ENCODE peak calls at places on chromosomes 4 and X, in eight cellular contexts. F is brain microvascular endothelial cell, J is neural crest cell, P is fibroblast of the aortic adventitia, I is cardiac muscle cell, R is mammary epithelial cell, N is GM12865, Z is WTC11. D is an unnamed sample.

GRCh38 chrX:30935985-30936384 is 46.9 kb upstream of the TAB3 start:
- DNase-seq in F (peak; percentile 28), I (peak; percentile 49), Z (peak; percentile 20), P (peak; percentile 31), J (peak; percentile 5), N (peak; percentile 0), R (peak; percentile 19), D (peak; percentile 45)

GRCh38 chr4:54800831-54801530 is 143.2 kb downstream of the KIT start:
- DNase-seq in R (no peak), Z (no peak), J (no peak), P (no peak), N (no peak), I (peak; percentile 75), F (no peak), D (no peak)

GRCh38 chrX:17046478-17047097 is 100.1 kb downstream of the REPS2 start:
- DNase-seq in Z (peak; percentile 59), J (peak; percentile 60), N (peak; percentile 60), I (peak; percentile 87), F (peak; percentile 76), P (peak; percentile 83), R (peak; percentile 56), D (peak; percentile 74)

GRCh38 chrX:40105791-40106676 is 8.3 kb upstream of the BCOR start:
- DNase-seq in Z (peak; percentile 57), J (peak; percentile 49), P (no peak), N (peak; percentile 76), F (no peak), I (peak; percentile 89), R (peak; percentile 33), D (peak; percentile 69)

GRCh38 chr4:84498203-84499026 is 677 bp downstream of the NKX6-1 start:
- DNase-seq in F (no peak), J (no peak), P (peak; percentile 37), R (peak; percentile 24), N (no peak), I (peak; percentile 49), Z (peak; percentile 41), D (peak; percentile 15)

GRCh38 chr4:23903859-23904438 is 14.1 kb upstream of the PPARGC1A start:
- DNase-seq in Z (no peak), R (no peak), F (no peak), J (no peak), P (peak; percentile 0), N (no peak), I (no peak), D (no peak)

GRCh38 chr4:55635282-55635681 is 816 bp downstream of the NMU start:
- DNase-seq in J (no peak), Z (no peak), P (no peak), R (no peak), N (no peak), I (peak; percentile 12), F (no peak), D (no peak)

GRCh38 chrX:68588653-68589371 is 58.7 kb upstream of the STARD8 start:
- DNase-seq in N (no peak), P (no peak), Z (no peak), R (peak; percentile 61), F (no peak), J (no peak), I (no peak), D (no peak)

GRCh38 chrX:119942173-119942819 is 1.3 kb downstream of the NKAP start:
- DNase-seq in Z (no peak), R (no peak), J (no peak), N (no peak), P (no peak), I (no peak), F (no peak), D (no peak)

GRCh38 chr4:87108142-87108546 is 112.3 kb downstream of the KLHL8 start:
- DNase-seq in P (peak; percentile 85), R (peak; percentile 59), I (no peak), F (peak; percentile 90), J (no peak), N (no peak), Z (no peak), D (peak; percentile 21)

GRCh38 chrX:123993326-123993725 is 31.8 kb downstream of the STAG2 start:
- DNase-seq in N (no peak), F (peak; percentile 65), J (no peak), P (peak; percentile 46), R (peak; percentile 79), I (no peak), Z (no peak), D (no peak)

GRCh38 chr4:38016698-38017097 is 56.5 kb downstream of the PTTG2 start:
- DNase-seq in F (no peak), R (no peak), J (no peak), I (no peak), P (no peak), Z (no peak), N (no peak), D (no peak)

GRCh38 chr4:185792384-185793146 is 19.4 kb downstream of the SORBS2 start:
- DNase-seq in P (peak; percentile 82), F (peak; percentile 99), I (peak; percentile 46), R (peak; percentile 85), N (no peak), Z (no peak), J (no peak), D (peak; percentile 60)

GRCh38 chr4:39932776-39933402 is 44.8 kb downstream of the PDS5A start:
- DNase-seq in Z (no peak), F (no peak), J (no peak), I (no peak), N (peak; percentile 65), R (no peak), P (no peak), D (no peak)

GRCh38 chr4:39062094-39062493 is at the start of gene KLHL5:
- DNase-seq in P (no peak), Z (no peak), I (peak; percentile 46), R (no peak), N (peak; percentile 19), J (peak; percentile 26), F (no peak), D (no peak)

GRCh38 chr4:99784836-99785235 is 31.8 kb upstream of the DAPP1 start:
- DNase-seq in N (no peak), P (no peak), Z (no peak), I (no peak), F (no peak), R (no peak), J (no peak), D (no peak)

DNA sequence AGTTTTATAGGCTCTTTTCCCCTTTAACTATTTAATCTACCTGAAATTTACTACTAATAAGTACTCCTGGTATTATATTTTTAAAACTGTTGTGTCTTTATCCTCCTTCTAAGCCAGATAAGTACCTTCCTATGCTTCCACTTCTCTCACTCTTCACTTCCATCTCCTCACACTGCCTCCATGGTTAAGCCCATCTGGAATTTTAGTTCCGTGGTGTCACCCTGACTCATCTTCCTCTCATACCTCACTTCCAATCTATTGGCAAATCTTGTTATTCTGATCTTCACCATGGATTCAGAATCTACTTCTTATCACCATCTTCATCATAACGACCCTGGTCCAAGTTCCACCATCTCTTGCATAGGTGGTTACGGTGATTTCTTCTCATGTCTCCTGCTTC is 32.7 kb upstream of the DAPP1 start:
- DNase-seq in P (no peak), N (no peak), F (no peak), I (no peak), Z (no peak), J (no peak), R (peak; percentile 14), D (no peak)
- TF ChIP-seq CTCF in P (no peak), N (no peak), F (no peak), I (no peak), Z (no peak), J (no peak), R (no peak), D (no peak)

DNA sequence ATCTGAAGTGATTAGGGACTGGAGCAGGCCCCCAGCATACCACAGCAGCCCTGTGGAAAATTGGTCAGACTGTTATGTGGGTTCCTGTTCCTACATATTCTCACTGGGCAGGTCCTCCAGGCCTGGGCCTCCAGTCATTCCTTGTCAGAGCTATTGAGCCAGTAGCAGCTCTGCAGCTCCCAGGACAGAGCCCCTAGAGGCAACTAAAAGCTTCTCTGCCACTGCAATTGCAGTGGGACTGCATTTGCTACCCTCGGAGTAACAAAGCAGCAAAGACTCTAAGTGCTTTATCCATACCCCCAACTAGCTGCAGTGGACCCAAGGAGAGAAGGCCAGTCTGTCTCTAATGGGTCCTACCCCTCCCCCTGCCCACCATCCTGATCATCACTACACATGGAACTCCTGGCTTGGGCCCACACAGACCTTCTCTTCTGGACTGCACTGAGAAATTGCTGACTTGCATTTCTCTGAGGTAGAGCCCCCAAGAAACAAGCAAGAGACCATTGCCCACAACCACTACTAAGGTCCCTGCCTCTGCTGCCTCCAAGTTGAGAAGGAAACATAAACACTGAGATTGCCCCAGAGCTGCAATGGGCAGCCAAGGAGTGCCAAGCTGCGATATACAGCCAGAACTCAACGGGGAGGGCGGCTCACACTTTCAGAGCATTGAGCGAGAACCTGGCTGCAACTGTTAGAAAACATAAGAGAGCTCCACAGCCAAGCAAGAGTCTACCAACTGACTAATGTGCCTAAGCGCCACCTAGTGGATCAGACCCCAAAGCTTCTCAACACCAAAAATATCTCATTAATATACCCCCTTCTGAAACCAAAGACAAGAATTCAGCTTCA is 738.7 kb upstream of the NDST4 start:
- DNase-seq in P (no peak), R (peak; percentile 32), F (peak; percentile 24), J (peak; percentile 57), N (peak; percentile 84), Z (peak; percentile 69), I (peak; percentile 82), D (peak; percentile 54)
- TF ChIP-seq CTCF in P (no peak), R (peak; percentile 79), F (peak; percentile 76), J (peak; percentile 77), N (peak; percentile 69), Z (peak; percentile 46), I (no peak), D (peak; percentile 19)

DNA sequence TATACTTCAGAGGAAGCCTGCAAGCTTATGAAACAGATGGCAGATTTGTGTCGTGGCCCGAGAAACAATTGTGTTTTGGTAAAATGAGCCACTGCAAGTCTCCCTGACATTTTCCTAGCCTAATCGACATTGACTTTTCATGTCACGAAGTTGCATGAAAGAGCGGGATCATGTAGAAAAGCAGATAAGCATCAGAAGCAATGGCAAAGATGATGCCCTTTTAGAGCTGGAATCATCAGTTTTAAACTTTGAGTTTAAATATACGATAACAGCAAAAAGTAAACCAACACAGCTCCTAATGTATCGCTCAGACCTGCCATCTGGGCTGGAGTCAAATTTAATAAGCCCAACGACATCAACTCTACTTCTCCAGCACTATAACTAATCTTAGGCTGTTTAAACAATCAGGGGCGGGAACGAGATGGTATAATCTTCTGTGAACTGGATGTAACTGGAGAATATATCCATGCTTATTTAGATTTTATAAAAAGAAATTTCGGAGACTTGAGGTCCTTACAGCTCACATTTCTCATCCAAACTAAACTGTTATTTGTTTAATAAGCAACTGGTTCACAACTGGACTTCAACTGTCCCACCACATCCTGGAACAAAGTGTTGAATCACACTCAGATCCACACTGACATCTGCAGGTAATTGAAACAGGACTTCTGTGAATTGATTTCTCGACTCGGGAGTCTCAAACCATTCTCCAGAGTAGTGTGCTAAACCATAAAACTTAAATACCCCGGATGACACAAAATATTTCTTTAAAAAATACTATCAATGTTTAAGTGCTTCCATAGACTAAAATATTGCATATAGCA is 95.1 kb upstream of the PLAC1 start:
- DNase-seq in P (peak; percentile 74), F (peak; percentile 16), J (no peak), R (peak; percentile 19), Z (no peak), I (no peak), N (peak; percentile 3), D (no peak)
- TF ChIP-seq CTCF in P (peak; percentile 43), F (peak; percentile 42), J (no peak), R (peak; percentile 26), Z (no peak), I (peak; percentile 30), N (no peak), D (no peak)

GRCh38 chrX:134727363-134727762 is 69.1 kb upstream of the PLAC1 start:
- DNase-seq in F (peak; percentile 16), Z (no peak), I (no peak), J (no peak), R (no peak), N (no peak), P (no peak), D (no peak)
- TF ChIP-seq CTCF in F (peak; percentile 27), Z (no peak), I (peak; percentile 34), J (no peak), R (no peak), N (no peak), P (no peak), D (no peak)

D was measured in Calu3.